ENCODE peak calls at places on chromosomes 4 and X, in seven cellular contexts. C is heart left ventricle, B is AG10803, M is astrocyte of the spinal cord, P is tibial nerve, R is HL-60, X is IMR-90. N is an unnamed sample.

GRCh38 chr4:79927931-79928330 is 145.1 kb downstream of the ANTXR2 start:
- DNase-seq in C (no peak), B (no peak), M (no peak), P (no peak), R (no peak), X (no peak), N (no peak)

GRCh38 chrX:28880136-28880535 is 292.9 kb downstream of the IL1RAPL1 start:
- DNase-seq in C (no peak), B (no peak), M (peak), P (no peak), R (no peak), X (peak), N (no peak)

GRCh38 chr4:155249036-155249566 is 40.7 kb downstream of the NPY2R start:
- DNase-seq in C (no peak), B (no peak), M (no peak), P (no peak), R (no peak), X (no peak), N (no peak)

GRCh38 chrX:136779346-136779781 is 1.4 kb downstream of the ARHGEF6 start:
- DNase-seq in C (no peak), B (no peak), M (no peak), P (no peak), R (peak), X (no peak), N (no peak)

GRCh38 chrX:13698432-13698831 is 9.5 kb downstream of the RAB9A start:
- DNase-seq in C (no peak), B (no peak), M (no peak), P (no peak), R (no peak), X (no peak), N (no peak)

GRCh38 chrX:21748235-21748634 is 9.7 kb downstream of the SMPX start:
- DNase-seq in C (no peak), B (no peak), M (no peak), P (no peak), R (no peak), X (no peak), N (no peak)

GRCh38 chrX:77087529-77088169 is 359.5 kb upstream of the FGF16 start:
- DNase-seq in C (peak), B (peak), M (peak), P (peak), R (no peak), X (peak), N (no peak)

GRCh38 chrX:63747331-63747730 is 37.7 kb downstream of the ARHGEF9 start:
- DNase-seq in C (no peak), B (peak), M (peak), P (no peak), R (no peak), X (peak), N (no peak)

GRCh38 chr4:16496501-16496900 is 270.2 kb upstream of the TAPT1 start:
- DNase-seq in C (no peak), B (peak), M (peak), P (no peak), R (no peak), X (peak), N (no peak)

GRCh38 chr4:102734591-102735385 is 26.0 kb downstream of the MANBA start:
- DNase-seq in C (no peak), B (peak), M (peak), P (no peak), R (no peak), X (peak), N (no peak)

GRCh38 chr4:78207951-78208350 is 150.8 kb downstream of the FRAS1 start:
- DNase-seq in C (no peak), B (no peak), M (no peak), P (no peak), R (no peak), X (no peak), N (no peak)

GRCh38 chr4:151955721-151956340 is 195.0 kb upstream of the GATB start:
- DNase-seq in C (no peak), B (peak), M (peak), P (no peak), R (no peak), X (peak), N (peak)

GRCh38 chr4:158046345-158046744 is 126.5 kb downstream of the GASK1B start:
- DNase-seq in C (no peak), B (no peak), M (no peak), P (no peak), R (no peak), X (no peak), N (no peak)

GRCh38 chr4:45668086-45668485 is 455.8 kb downstream of the GABRG1 start:
- DNase-seq in C (no peak), B (no peak), M (no peak), P (no peak), R (no peak), X (no peak), N (no peak)

DNA sequence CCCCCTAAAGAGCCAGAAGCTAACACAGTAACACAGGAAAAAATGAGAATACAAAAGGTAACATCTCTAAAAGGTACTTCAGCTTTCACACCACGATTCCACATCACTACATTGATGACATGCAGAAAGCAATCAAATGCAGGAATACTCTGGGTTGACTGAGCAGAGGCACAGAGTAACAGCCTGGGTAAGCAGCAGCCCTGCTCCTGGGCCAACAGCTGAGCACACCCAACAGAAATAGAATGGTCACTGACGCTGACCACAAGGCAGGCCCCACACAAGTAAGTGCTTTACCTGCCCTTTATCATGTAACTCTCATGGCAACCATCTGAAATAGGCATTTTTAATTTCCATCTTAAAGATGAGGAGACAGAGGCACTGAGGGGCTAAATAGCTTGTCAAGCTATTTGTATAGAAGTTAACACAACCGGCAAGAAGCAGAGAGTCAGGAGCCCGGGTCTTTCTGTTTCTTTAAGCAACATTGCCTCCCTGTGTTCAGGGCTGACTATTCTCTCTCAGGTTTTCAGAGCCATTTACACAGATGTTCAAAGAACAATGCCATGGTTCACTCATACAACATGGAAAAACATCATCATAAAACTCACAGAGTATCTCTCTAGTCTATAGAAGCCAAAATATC is 168.9 kb downstream of the ZNF674 start:
- DNase-seq in C (no peak), B (peak), M (peak), P (no peak), R (no peak), X (peak), N (no peak)
- TF ChIP-seq CTCF in C (peak), B (peak), M (peak), P (no peak), R (no peak), X (peak), N (no peak)

GRCh38 chr4:1793940-1794808 is 1.1 kb downstream of the FGFR3 start:
- DNase-seq in C (no peak), B (no peak), M (peak), P (no peak), R (no peak), X (no peak), N (no peak)

GRCh38 chr4:1795304-1796195 is 2.5 kb downstream of the FGFR3 start:
- DNase-seq in C (no peak), B (no peak), M (no peak), P (no peak), R (no peak), X (no peak), N (no peak)

GRCh38 chr4:1796486-1797204 is 3.6 kb downstream of the FGFR3 start:
- DNase-seq in C (no peak), B (no peak), M (no peak), P (no peak), R (no peak), X (no peak), N (no peak)

GRCh38 chr4:1793496-1793840 is 375 bp downstream of the FGFR3 start:
- DNase-seq in C (no peak), B (no peak), M (no peak), P (no peak), R (no peak), X (no peak), N (no peak)

DNA sequence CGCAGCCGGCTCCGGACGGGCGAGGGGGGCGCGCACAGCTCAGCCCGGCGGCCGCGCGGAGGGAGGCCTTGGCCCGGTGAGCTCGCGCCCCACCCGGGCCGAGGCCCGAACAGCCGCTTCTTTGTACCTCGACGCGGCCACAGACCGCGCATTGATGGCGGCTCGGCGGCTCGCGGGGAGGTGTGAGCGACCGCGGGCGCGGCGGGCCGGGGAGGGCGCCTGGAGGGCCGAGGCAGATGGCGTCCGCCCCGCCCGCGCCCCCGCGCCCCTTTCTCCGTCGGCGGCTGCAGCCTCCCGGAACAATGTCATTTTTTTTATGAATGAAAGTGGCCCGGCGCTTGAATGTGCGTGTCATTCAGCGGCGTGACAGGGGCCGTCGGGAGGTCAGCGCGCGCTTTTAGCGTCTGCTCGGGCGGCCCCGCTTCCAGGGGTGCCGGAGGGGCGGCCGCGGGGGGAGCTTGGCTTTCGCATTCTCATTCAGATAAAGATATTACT is 1.8 kb downstream of the FGFR3 start:
- DNase-seq in C (no peak), B (no peak), M (no peak), P (no peak), R (no peak), X (no peak), N (no peak)
- H3K4me3 ChIP-seq in C (peak), B (no peak), M (no peak), P (no peak), R (no peak), X (no peak), N (peak)

DNA sequence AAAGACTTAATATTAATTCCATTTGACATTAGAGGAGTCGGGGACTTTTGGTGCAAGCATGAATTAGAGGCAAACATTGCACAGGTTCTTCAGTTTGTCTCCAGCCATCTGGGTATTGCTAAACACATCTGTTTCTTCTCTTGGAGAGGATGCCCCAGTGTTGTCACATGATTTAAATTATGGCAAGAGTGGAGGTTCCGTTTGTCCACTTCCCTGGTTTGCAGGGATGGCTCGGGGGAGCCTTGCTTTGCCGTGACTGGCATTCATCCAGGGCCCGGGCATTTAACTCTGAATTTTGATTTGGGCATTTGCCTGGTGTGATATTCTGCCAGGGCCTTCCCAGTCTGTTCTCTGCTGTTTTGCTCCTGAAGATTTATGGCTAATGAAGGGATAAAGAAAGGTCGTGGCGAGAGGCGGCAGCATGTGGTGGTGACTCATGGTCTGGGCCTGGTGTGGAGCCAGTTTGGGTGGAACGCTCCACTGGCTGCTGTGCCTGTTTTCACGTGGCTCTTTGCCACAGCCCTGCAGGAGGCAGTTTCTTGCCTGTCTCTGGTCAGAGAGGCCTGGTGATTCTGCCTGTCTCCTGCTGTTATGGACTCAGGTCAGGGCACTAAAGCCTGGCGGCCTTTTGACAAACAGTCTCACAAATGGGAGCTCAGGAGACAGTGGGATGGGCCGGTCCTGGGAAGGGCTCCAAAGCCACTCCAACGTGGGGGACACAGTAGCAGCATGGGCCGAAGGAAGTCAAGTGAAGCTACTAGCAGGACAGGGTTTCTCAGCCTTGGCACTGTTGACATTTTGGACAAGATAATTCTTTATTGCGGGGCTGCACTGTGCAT is 99.4 kb upstream of the PGRMC2 start:
- DNase-seq in C (peak), B (peak), M (peak), P (peak), R (peak), X (peak), N (peak)
- TF ChIP-seq CTCF in C (no peak), B (peak), M (no peak), P (no peak), R (no peak), X (peak), N (no peak)

GRCh38 chr4:95517799-95518198 is 31.0 kb downstream of the UNC5C start:
- DNase-seq in C (no peak), B (no peak), M (no peak), P (no peak), R (no peak), X (no peak), N (no peak)
- H3K4me3 ChIP-seq in C (no peak), B (no peak), M (no peak), P (no peak), R (no peak), X (no peak), N (no peak)

GRCh38 chr4:70932984-70933383 is 30.8 kb downstream of the MOB1B start:
- DNase-seq in C (no peak), B (no peak), M (no peak), P (no peak), R (no peak), X (no peak), N (no peak)

GRCh38 chr4:70925899-70926635 is 23.9 kb downstream of the MOB1B start:
- DNase-seq in C (no peak), B (no peak), M (no peak), P (no peak), R (no peak), X (no peak), N (no peak)

GRCh38 chr4:70931359-70931758 is 29.2 kb downstream of the MOB1B start:
- DNase-seq in C (no peak), B (no peak), M (no peak), P (no peak), R (no peak), X (no peak), N (no peak)

GRCh38 chr4:70930530-70931256 is 28.5 kb downstream of the MOB1B start:
- DNase-seq in C (no peak), B (no peak), M (no peak), P (no peak), R (no peak), X (peak), N (no peak)

DNA sequence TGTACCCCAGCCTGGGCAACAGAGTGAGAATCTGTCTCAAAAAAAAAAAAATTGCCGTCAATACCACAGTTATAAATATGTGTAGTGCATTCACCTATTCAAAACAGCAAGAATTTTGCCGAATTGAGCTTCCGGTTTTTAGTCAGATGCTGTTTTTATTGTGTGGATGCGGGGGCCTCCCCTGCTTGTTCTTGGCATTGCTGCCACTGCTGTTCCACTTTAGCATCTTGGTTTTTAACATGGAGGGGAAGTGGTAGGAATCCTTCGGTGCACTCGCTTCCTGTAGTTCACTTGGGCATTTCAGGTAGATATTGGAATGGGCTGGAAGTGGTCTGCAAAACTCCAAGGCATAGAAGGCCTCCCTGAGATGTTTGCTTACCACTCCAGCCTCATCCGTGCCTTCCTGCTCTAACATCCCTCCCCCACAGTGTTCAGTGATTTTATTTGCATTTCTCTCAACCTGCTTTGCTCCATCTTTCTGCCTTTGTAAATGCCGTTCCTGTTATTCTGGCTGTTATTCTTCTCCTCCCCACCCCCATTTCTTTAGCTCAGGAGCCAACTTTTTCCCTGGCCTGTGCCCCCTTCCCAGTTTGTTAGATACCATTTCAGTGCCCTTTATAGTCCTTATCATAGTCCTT is 25.5 kb downstream of the MOB1B start:
- DNase-seq in C (no peak), B (no peak), M (no peak), P (no peak), R (no peak), X (no peak), N (no peak)
- TF ChIP-seq CTCF in C (no peak), B (no peak), M (no peak), P (no peak), R (no peak), X (no peak), N (no peak)